ENCODE peak calls at places on chromosomes 13 and 19, in five cellular contexts. I, A, D, N and T are unnamed samples.
A peak's percentile ranks its signal among the peaks of the same experiment; 100 is the strongest.

GRCh38 chr13:80054806-80055205 is 286.1 kb downstream of the SPRY2 start:
- DNase-seq in I (no peak), A (no peak), D (no peak), N (no peak), T (no peak)

GRCh38 chr13:76976488-76976887 is 15.4 kb upstream of the CLN5 start:
- DNase-seq in I (no peak), A (peak; percentile 34), D (no peak), N (no peak), T (no peak)

GRCh38 chr13:28707629-28708427 is 10.9 kb downstream of the SLC46A3 start:
- DNase-seq in I (no peak), A (no peak), D (no peak), N (peak; percentile 44), T (no peak)

GRCh38 chr13:80753951-80754350 is 413.0 kb upstream of the SPRY2 start:
- DNase-seq in I (no peak), A (no peak), D (no peak), N (no peak), T (no peak)

GRCh38 chr13:113616991-113617749 is 32.6 kb downstream of the TFDP1 start:
- DNase-seq in I (no peak), A (no peak), D (no peak), N (no peak), T (no peak)

GRCh38 chr13:109131698-109132257 is 502.4 kb downstream of the MYO16 start:
- DNase-seq in I (no peak), A (no peak), D (no peak), N (peak; percentile 91), T (no peak)

GRCh38 chr13:32938907-32939306 is 77.3 kb upstream of the KL start:
- DNase-seq in I (no peak), A (no peak), D (peak; percentile 3), N (no peak), T (no peak)

GRCh38 chr13:21550918-21551317 is 53.1 kb downstream of the MICU2 start:
- DNase-seq in I (no peak), A (no peak), D (no peak), N (no peak), T (no peak)

GRCh38 chr19:10871711-10872550 is 578 bp downstream of the CARM1 start:
- DNase-seq in I (peak; percentile 47), A (no peak), D (no peak), N (peak; percentile 79), T (no peak)

GRCh38 chr13:107753748-107754147 is 461.6 kb downstream of the LIG4 start:
- DNase-seq in I (no peak), A (no peak), D (no peak), N (no peak), T (no peak)

GRCh38 chr19:19062454-19063182 is 1.2 kb upstream of the SLC25A42 start:
- DNase-seq in I (no peak), A (no peak), D (no peak), N (peak; percentile 55), T (no peak)

GRCh38 chr19:7069904-7070226 is 362 bp downstream of the ZNF557 start:
- DNase-seq in I (no peak), A (no peak), D (no peak), N (no peak), T (no peak)

GRCh38 chr13:41315466-41316047 is 4.5 kb downstream of the NAA16 start:
- DNase-seq in I (no peak), A (no peak), D (no peak), N (no peak), T (no peak)

GRCh38 chr13:45156565-45157361 is 36.5 kb downstream of the GTF2F2 start:
- DNase-seq in I (no peak), A (no peak), D (no peak), N (no peak), T (no peak)

GRCh38 chr13:27826379-27827353 is 34.4 kb downstream of the GSX1 start:
- DNase-seq in I (peak; percentile 76), A (peak; percentile 56), D (peak; percentile 86), N (peak; percentile 90), T (peak; percentile 27)

GRCh38 chr13:29402168-29402621 is 193.3 kb downstream of the SLC7A1 start:
- DNase-seq in I (no peak), A (no peak), D (no peak), N (no peak), T (no peak)

GRCh38 chr13:38753878-38754277 is 67.0 kb downstream of the FREM2 start:
- DNase-seq in I (no peak), A (no peak), D (no peak), N (no peak), T (no peak)

GRCh38 chr19:23283925-23284324 is 33.7 kb upstream of the ZNF724 start:
- DNase-seq in I (peak; percentile 12), A (peak; percentile 47), D (peak; percentile 61), N (peak; percentile 81), T (peak; percentile 33)

GRCh38 chr19:14632286-14632685 is 42.4 kb downstream of the ADGRE3 start:
- DNase-seq in I (no peak), A (peak; percentile 1), D (peak; percentile 45), N (peak; percentile 82), T (no peak)

GRCh38 chr13:113635048-113635420 is 23.0 kb downstream of the ATP4B start:
- DNase-seq in I (no peak), A (no peak), D (no peak), N (no peak), T (no peak)

GRCh38 chr19:45931055-45931454 is 16.5 kb upstream of the NANOS2 start:
- DNase-seq in I (no peak), A (no peak), D (no peak), N (no peak), T (no peak)

GRCh38 chr19:29401712-29402421 is 123.9 kb upstream of the VSTM2B start:
- DNase-seq in I (no peak), A (no peak), D (no peak), N (no peak), T (no peak)

GRCh38 chr19:15210323-15210774 is 9.6 kb upstream of the NOTCH3 start:
- DNase-seq in I (peak; percentile 34), A (no peak), D (peak; percentile 91), N (no peak), T (no peak)

GRCh38 chr13:59519776-59520175 is 644.0 kb downstream of the DIAPH3 start:
- DNase-seq in I (no peak), A (no peak), D (no peak), N (no peak), T (no peak)

GRCh38 chr19:47190167-47190727 is 40.8 kb downstream of the BBC3 start:
- DNase-seq in I (peak; percentile 32), A (peak; percentile 60), D (peak; percentile 92), N (no peak), T (no peak)

GRCh38 chr13:24223341-24224231 is 63.1 kb downstream of the SPATA13 start:
- DNase-seq in I (peak; percentile 21), A (no peak), D (no peak), N (no peak), T (no peak)

GRCh38 chr19:9039728-9040127 is 29.5 kb upstream of the MUC16 start:
- DNase-seq in I (no peak), A (no peak), D (no peak), N (no peak), T (no peak)

GRCh38 chr19:6521718-6522646 is 8.8 kb upstream of the TNFSF9 start:
- DNase-seq in I (no peak), A (peak; percentile 41), D (no peak), N (peak; percentile 83), T (peak; percentile 53)

GRCh38 chr19:42478765-42479307 is 36.1 kb upstream of the CXCL17 start:
- DNase-seq in I (no peak), A (no peak), D (no peak), N (no peak), T (no peak)

GRCh38 chr13:89925107-89925506 is 1422.4 kb upstream of the MIR17HG start:
- DNase-seq in I (no peak), A (no peak), D (peak; percentile 30), N (peak; percentile 50), T (no peak)

GRCh38 chr19:12867120-12868099 is 13.8 kb downstream of the DNASE2 start:
- DNase-seq in I (no peak), A (peak; percentile 42), D (peak; percentile 52), N (peak; percentile 83), T (peak; percentile 51)
- H3K4me3 ChIP-seq in I (peak overlapping the region; percentile 40), A (peak overlapping the region; percentile 52), D (peak overlapping the region; percentile 31), N (peak overlapping the region; percentile 64), T (peak overlapping the region; percentile 54)

DNA sequence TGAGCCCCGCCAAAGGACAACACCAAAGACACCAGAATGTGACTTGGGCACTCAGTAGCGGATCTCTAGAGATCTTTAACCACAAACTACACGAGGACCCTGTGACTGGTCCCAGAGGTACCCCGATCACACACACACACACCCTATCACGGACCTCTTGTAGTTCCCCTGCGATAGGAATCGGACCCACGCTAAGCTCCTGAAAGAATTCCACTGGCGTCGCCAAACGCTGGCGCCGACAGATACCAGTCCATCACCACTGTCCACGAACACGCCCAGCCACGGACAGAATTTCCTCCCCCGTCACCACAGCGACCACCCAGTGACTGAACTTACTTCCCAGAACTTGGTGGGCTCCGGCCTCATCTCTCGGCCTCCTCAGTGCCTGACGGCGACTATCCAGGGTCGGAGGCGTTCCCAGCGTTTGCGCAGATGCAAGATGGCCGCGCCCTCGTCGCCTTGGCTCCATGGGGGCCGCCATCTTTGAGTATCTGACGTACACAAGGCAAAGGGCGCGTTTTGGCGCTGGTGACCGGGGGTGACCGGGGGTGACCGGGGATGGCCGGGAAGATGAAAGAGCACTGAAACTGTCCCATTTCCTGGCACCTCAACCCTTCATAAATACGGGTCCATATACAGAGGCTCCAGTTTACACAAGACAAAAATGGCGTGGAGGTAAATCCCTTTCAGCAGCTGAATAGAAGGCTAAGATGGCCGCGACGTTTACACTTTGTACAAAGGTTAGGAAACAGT is at the start of gene ZNF615:
- DNase-seq in I (peak; percentile 92), A (peak; percentile 85), D (peak; percentile 93), N (peak; percentile 97), T (peak; percentile 76)
- H3K27ac ChIP-seq in I (peak within 1 kb of the TSS; percentile 62), A (peak within 1 kb of the TSS; percentile 78), D (peak within 1 kb of the TSS; percentile 82), N (peak within 1 kb of the TSS; percentile 43), T (peak within 1 kb of the TSS; percentile 81)

DNA sequence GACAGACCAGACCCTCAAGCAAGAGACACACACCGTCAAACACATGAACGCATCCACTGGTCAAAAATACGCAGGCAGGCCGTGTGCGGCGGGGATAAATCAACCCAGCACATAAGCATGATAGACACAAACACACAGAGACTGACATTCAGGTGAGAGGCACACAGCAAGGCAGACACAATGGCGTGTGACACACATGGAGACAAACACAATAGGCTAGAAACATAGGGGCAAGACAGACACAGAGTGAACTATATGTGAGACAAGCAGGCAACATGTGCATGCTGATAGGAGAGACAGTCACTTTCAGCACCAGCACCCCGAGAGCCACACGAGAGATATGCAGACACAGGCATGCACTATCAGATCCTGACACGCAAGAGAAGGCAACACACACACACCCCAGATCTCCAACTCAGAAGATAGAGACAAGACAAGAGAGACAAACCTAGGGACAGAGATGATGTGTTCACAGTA is 6.9 kb upstream of the JUNB start:
- DNase-seq in I (no peak), A (peak; percentile 38), D (no peak), N (peak; percentile 46), T (peak; percentile 27)
- H3K9me3 ChIP-seq in I (no peaks in the 10 kb centered on the region), A (no peaks in the 10 kb centered on the region), D (no peaks in the 10 kb centered on the region), N (no peaks in the 10 kb centered on the region), T (no peaks in the 10 kb centered on the region)

DNA sequence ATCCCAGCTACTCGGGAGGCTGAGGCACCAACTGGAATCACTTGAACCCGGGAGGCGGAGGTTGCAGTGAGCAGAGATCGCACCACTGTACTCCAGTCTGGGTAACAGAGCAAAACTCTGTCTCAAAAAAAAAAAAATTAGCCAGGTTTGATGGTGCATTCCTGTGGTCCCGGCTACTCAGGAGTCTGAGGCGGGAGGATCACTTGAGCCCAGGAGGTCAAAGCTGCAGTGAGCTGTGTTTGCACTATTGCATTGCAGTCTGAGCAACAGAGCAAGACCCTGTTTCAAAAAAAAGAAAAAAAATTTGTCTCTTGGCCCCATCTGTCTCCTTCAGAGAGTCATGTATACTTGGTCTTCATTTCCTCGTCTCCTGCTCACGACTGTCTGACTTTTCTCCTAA is 1.6 kb downstream of the CCDC97 start:
- DNase-seq in I (no peak), A (no peak), D (no peak), N (no peak), T (no peak)
- H3K4me3 ChIP-seq in I (no peak overlapping the region), A (no peak overlapping the region), D (no peak overlapping the region), N (peak overlapping the region; percentile 87), T (no peak overlapping the region)